ENCODE peak calls at places on chromosomes 3 and 15, in six cellular contexts. D is spleen, E is suprapubic skin, U is Peyer's patch, I is brain microvascular endothelial cell, Y is mammary epithelial cell. Z is an unnamed sample.

GRCh38 chr15:99504823-99505551 is 60.8 kb upstream of the MEF2A start:
- DNase-seq in D (peak; percentile 72), E (no peak), U (no peak), I (peak; percentile 20), Y (peak; percentile 45), Z (no peak)

GRCh38 chr3:69143605-69144004 is 21.2 kb upstream of the LMOD3 start:
- DNase-seq in D (no peak), E (no peak), U (no peak), I (no peak), Y (peak; percentile 71), Z (no peak)

GRCh38 chr15:65087873-65088642 is 11.5 kb downstream of the KBTBD13 start:
- DNase-seq in D (no peak), E (no peak), U (no peak), I (no peak), Y (no peak), Z (no peak)

GRCh38 chr3:191363221-191363620 is 32.9 kb upstream of the UTS2B start:
- DNase-seq in D (no peak), E (no peak), U (no peak), I (no peak), Y (peak; percentile 68), Z (no peak)

GRCh38 chr3:149812165-149812605 is 830 bp upstream of the RNF13 start:
- DNase-seq in D (no peak), E (no peak), U (no peak), I (no peak), Y (no peak), Z (no peak)

GRCh38 chr3:69161587-69162196 is 39.3 kb upstream of the LMOD3 start:
- DNase-seq in D (no peak), E (no peak), U (peak; percentile 59), I (peak; percentile 51), Y (peak; percentile 47), Z (peak; percentile 7)

GRCh38 chr15:72826611-72827010 is 43.1 kb upstream of the ADPGK start:
- DNase-seq in D (no peak), E (no peak), U (no peak), I (no peak), Y (no peak), Z (no peak)

GRCh38 chr3:32106929-32107362 is 526 bp downstream of the GPD1L start:
- DNase-seq in D (no peak), E (no peak), U (peak; percentile 87), I (no peak), Y (no peak), Z (no peak)

GRCh38 chr3:123663977-123664376 is 79.1 kb upstream of the HACD2 start:
- DNase-seq in D (no peak), E (no peak), U (no peak), I (no peak), Y (no peak), Z (no peak)

GRCh38 chr15:85571780-85572179 is 191.4 kb downstream of the AKAP13 start:
- DNase-seq in D (no peak), E (no peak), U (no peak), I (no peak), Y (no peak), Z (no peak)

GRCh38 chr3:31668258-31668657 is 135.5 kb downstream of the STT3B start:
- DNase-seq in D (no peak), E (no peak), U (no peak), I (no peak), Y (peak; percentile 80), Z (no peak)

GRCh38 chr3:70242297-70242868 is 70.1 kb downstream of the MDFIC2 start:
- DNase-seq in D (no peak), E (no peak), U (no peak), I (no peak), Y (no peak), Z (no peak)

GRCh38 chr3:138434276-138434874 is at the start of gene ESYT3:
- DNase-seq in D (no peak), E (peak; percentile 76), U (peak; percentile 86), I (no peak), Y (peak; percentile 87), Z (no peak)

GRCh38 chr3:64158334-64158733 is 66.9 kb downstream of the PRICKLE2 start:
- DNase-seq in D (no peak), E (no peak), U (no peak), I (no peak), Y (no peak), Z (no peak)

GRCh38 chr3:123611077-123611476 is 26.2 kb upstream of the HACD2 start:
- DNase-seq in D (no peak), E (no peak), U (no peak), I (no peak), Y (no peak), Z (no peak)

GRCh38 chr15:41085029-41085428 is 31.1 kb downstream of the INO80 start:
- DNase-seq in D (no peak), E (no peak), U (no peak), I (no peak), Y (no peak), Z (no peak)

GRCh38 chr3:149414557-149415231 is 37.2 kb upstream of the TM4SF1 start:
- DNase-seq in D (no peak), E (no peak), U (no peak), I (no peak), Y (no peak), Z (no peak)

GRCh38 chr15:93932164-93932776 is 299.1 kb upstream of the MCTP2 start:
- DNase-seq in D (no peak), E (no peak), U (no peak), I (no peak), Y (no peak), Z (no peak)

GRCh38 chr15:88651293-88651692 is 12.5 kb downstream of the ISG20 start:
- DNase-seq in D (no peak), E (no peak), U (no peak), I (no peak), Y (no peak), Z (no peak)

GRCh38 chr3:53821631-53822068 is 24.6 kb downstream of the CHDH start:
- DNase-seq in D (no peak), E (no peak), U (no peak), I (no peak), Y (peak; percentile 87), Z (no peak)

GRCh38 chr3:37787027-37787868 is 74.4 kb upstream of the CTDSPL start:
- DNase-seq in D (no peak), E (no peak), U (no peak), I (no peak), Y (no peak), Z (no peak)

GRCh38 chr3:184718431-184718830 is 6.6 kb upstream of the MAGEF1 start:
- DNase-seq in D (no peak), E (no peak), U (no peak), I (no peak), Y (no peak), Z (no peak)

GRCh38 chr15:29095746-29096145 is 173.9 kb downstream of the NSMCE3 start:
- DNase-seq in D (peak; percentile 70), E (peak; percentile 4), U (no peak), I (no peak), Y (no peak), Z (no peak)

GRCh38 chr15:70100495-70101331 is 3.0 kb upstream of the TLE3 start:
- DNase-seq in D (peak; percentile 94), E (peak; percentile 76), U (peak; percentile 83), I (peak; percentile 59), Y (no peak), Z (no peak)
- TF ChIP-seq CTCF in D (peak; percentile 17), E (peak; percentile 30), U (peak; percentile 12), I (peak; percentile 61), Y (no peak), Z (peak; percentile 55)

DNA sequence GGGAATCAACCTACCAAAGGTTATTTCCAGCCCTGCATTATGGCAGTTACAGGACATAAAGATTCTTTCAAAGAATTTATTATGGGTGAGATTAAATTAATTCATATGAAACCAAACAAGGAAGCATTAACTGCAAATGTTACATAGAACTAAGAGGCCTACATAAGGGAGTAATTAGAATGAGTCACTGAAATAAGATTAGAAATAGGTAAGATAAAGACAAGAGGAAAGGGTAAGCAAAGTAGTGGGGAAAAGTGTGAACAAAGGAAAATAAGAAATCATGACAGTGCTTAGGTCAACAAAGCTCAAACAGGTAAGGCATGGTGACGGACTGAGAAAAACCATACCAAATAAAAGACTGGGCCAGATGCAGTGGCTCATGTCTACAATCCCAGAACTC is 74.3 kb downstream of the SETD2 start:
- DNase-seq in D (no peak), E (no peak), U (no peak), I (no peak), Y (no peak), Z (no peak)
- TF ChIP-seq CTCF in D (no peak), E (no peak), U (no peak), I (no peak), Y (no peak), Z (no peak)

GRCh38 chr15:81540909-81541308 is 166.9 kb upstream of the TMC3 start:
- DNase-seq in D (no peak), E (no peak), U (no peak), I (no peak), Y (no peak), Z (no peak)
- TF ChIP-seq CTCF in D (no peak), E (no peak), U (no peak), I (no peak), Y (no peak), Z (no peak)

DNA sequence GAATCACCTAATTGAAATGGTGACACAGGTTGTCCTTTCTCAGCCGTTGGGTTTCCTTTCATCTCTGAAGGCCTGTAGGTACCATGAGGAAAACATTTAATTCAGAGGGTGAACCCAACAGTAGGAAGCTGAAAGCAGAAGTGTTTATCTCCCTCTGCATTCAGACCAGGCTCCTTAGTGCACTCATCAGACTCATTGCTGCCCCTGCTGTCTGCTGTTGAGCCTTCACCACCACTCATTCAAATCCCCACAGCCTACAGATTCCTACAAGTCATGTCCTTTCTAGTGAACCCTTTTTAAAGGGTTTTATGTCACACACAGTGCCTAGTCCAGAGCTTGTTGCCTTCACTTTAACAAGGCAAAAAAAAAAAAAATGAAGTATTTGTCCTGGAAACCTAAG is 13.4 kb downstream of the WDR48 start:
- DNase-seq in D (no peak), E (no peak), U (peak; percentile 52), I (peak; percentile 62), Y (peak; percentile 16), Z (no peak)
- TF ChIP-seq CTCF in D (no peak), E (no peak), U (no peak), I (peak; percentile 76), Y (peak; percentile 49), Z (peak; percentile 63)

GRCh38 chr3:24722106-24722505 is 227.5 kb upstream of the THRB start:
- DNase-seq in D (no peak), E (no peak), U (no peak), I (no peak), Y (no peak), Z (no peak)

GRCh38 chr3:24725514-24726255 is 231.0 kb upstream of the THRB start:
- DNase-seq in D (no peak), E (no peak), U (no peak), I (no peak), Y (peak; percentile 58), Z (no peak)

GRCh38 chr3:24730173-24730572 is 235.5 kb upstream of the THRB start:
- DNase-seq in D (no peak), E (no peak), U (no peak), I (no peak), Y (peak; percentile 45), Z (no peak)

GRCh38 chr3:24726423-24726822 is 231.8 kb upstream of the THRB start:
- DNase-seq in D (no peak), E (no peak), U (no peak), I (no peak), Y (no peak), Z (no peak)
- TF ChIP-seq CTCF in D (no peak), E (no peak), U (no peak), I (no peak), Y (peak; percentile 3), Z (no peak)

Z was measured in AG04450.